ENCODE peak calls at places on chromosomes 13 and 19, in ten cellular contexts. U is stimulated activated CD8-positive, alpha-beta memory T cell treated with anti-CD3 and anti-CD28 coated beads, Interleukin-7, amount 100 ng/mL, for 1 hour; W is NCI-H2029 treated with DMSO at 0.1 percent for 48 hours; N is stimulated activated CD4-positive, alpha-beta T cell treated with anti-CD3 and anti-CD28 coated beads, Interleukin-1b, Interleukin-23, amount 100 ng/mL, for 1 hour; L is RWPE2; J is activated CD4-positive, alpha-beta T cell treated with anti-CD3 and anti-CD28 coated beads, Interleukin-2, amount 50 U/mL, for 48 hours; O is GF-D8; H is heart right ventricle; G is T-helper 17 cell; T is activated CD4-positive, CD25-positive, alpha-beta regulatory T cell. V is an unnamed sample.

GRCh38 chr13:20353973-20354372 is 121.9 kb upstream of the GJB6 start:
- DNase-seq in J (no peak), T (no peak), U (no peak), G (no peak), N (no peak), L (no peak), O (peak), W (no peak), H (no peak), V (no peak)

GRCh38 chr13:19057588-19058340 is 123.9 kb downstream of the TUBA3C start:
- DNase-seq in L (no peak), W (no peak), O (no peak), N (no peak), H (no peak), T (no peak), G (no peak), J (no peak), U (no peak), V (no peak)

GRCh38 chr19:20077791-20078463 is at the start of gene ZNF90:
- DNase-seq in J (peak), L (peak), U (peak), W (peak), T (peak), N (peak), H (peak), G (peak), O (peak), V (peak)

GRCh38 chr19:11736696-11737095 is 2.0 kb downstream of the ZNF823 start:
- DNase-seq in O (peak), W (no peak), U (no peak), G (no peak), L (no peak), H (peak), J (no peak), T (no peak), N (no peak), V (no peak)

GRCh38 chr19:48868196-48868886 is at the start of gene PLEKHA4:
- DNase-seq in N (no peak), G (no peak), U (no peak), O (no peak), L (no peak), T (no peak), J (no peak), W (no peak), H (peak), V (no peak)

GRCh38 chr13:44934724-44935123 is 54.5 kb downstream of the NUFIP1 start:
- DNase-seq in G (no peak), T (no peak), J (no peak), L (no peak), O (peak), W (no peak), H (no peak), N (no peak), U (no peak), V (no peak)

GRCh38 chr19:46271488-46272197 is 25.2 kb upstream of the HIF3A start:
- DNase-seq in T (no peak), W (no peak), G (no peak), N (no peak), O (no peak), H (no peak), U (no peak), J (peak), L (no peak), V (no peak)

GRCh38 chr19:15640904-15641597 is 354 bp downstream of the CYP4F3 start:
- DNase-seq in G (no peak), L (no peak), W (no peak), U (no peak), H (no peak), T (no peak), O (no peak), N (no peak), J (no peak), V (no peak)

GRCh38 chr19:57934820-57935665 is at the start of gene ZNF418:
- DNase-seq in J (peak), O (no peak), G (peak), L (no peak), W (peak), U (peak), H (peak), N (no peak), T (no peak), V (no peak)

GRCh38 chr19:1933942-1934341 is 7.0 kb upstream of the CSNK1G2 start:
- DNase-seq in J (no peak), N (no peak), T (no peak), G (no peak), U (no peak), O (no peak), H (no peak), W (no peak), L (no peak), V (no peak)

GRCh38 chr19:55694241-55694655 is 19.2 kb downstream of the EPN1 start:
- DNase-seq in G (no peak), L (no peak), T (no peak), O (no peak), J (no peak), N (no peak), H (no peak), U (no peak), W (no peak), V (no peak)

GRCh38 chr13:103351035-103351828 is 285.0 kb upstream of the SLC10A2 start:
- DNase-seq in L (no peak), J (no peak), O (no peak), W (no peak), U (no peak), G (no peak), N (no peak), H (peak), T (no peak), V (no peak)

GRCh38 chr13:95137096-95137495 is 164.2 kb downstream of the ABCC4 start:
- DNase-seq in H (no peak), O (no peak), W (no peak), L (no peak), G (no peak), T (no peak), U (no peak), N (no peak), J (no peak), V (no peak)

GRCh38 chr13:30905932-30906383 is at the start of gene MEDAG:
- DNase-seq in G (no peak), H (peak), N (no peak), J (no peak), L (no peak), U (no peak), T (no peak), O (no peak), W (no peak), V (no peak)

GRCh38 chr19:35545855-35546381 is 492 bp downstream of the TMEM147 start:
- DNase-seq in U (peak), W (no peak), J (peak), L (no peak), N (peak), G (peak), O (no peak), H (peak), T (peak), V (no peak)

GRCh38 chr13:30925429-30925828 is 7.0 kb upstream of the TEX26 start:
- DNase-seq in H (no peak), O (no peak), J (no peak), G (no peak), N (no peak), T (no peak), L (no peak), W (no peak), U (no peak), V (no peak)